ENCODE peak calls at places on chromosome 13, in five cellular contexts. V, X, H, P and A are unnamed samples.

GRCh38 chr13:51804295-51805172 is 571 bp upstream of the DHRS12 start:
- DNase-seq in V (peak; percentile 50), X (no peak), P (no peak), H (peak; percentile 47), A (no peak)

GRCh38 chr13:40597735-40598365 is 68.6 kb downstream of the FOXO1 start:
- DNase-seq in V (no peak), P (no peak), H (no peak), X (peak; percentile 62), A (no peak)

GRCh38 chr13:102291587-102292218 is 110.1 kb downstream of the FGF14 start:
- DNase-seq in X (no peak), V (no peak), H (no peak), P (no peak), A (no peak)

GRCh38 chr13:48210178-48210577 is 22.8 kb upstream of the ITM2B start:
- DNase-seq in X (no peak), V (no peak), H (no peak), P (no peak), A (no peak)

GRCh38 chr13:26095338-26095737 is 43.5 kb upstream of the SHISA2 start:
- DNase-seq in V (no peak), P (no peak), H (no peak), X (no peak), A (no peak)

GRCh38 chr13:101868585-101869469 is 416.4 kb downstream of the ITGBL1 start:
- DNase-seq in V (peak; percentile 19), X (no peak), H (no peak), P (no peak), A (no peak)

GRCh38 chr13:46165485-46166220 is 16.3 kb downstream of the LCP1 start:
- DNase-seq in H (no peak), V (no peak), P (no peak), X (no peak), A (no peak)

GRCh38 chr13:23790591-23791170 is 98.5 kb downstream of the MIPEP start:
- DNase-seq in H (no peak), P (no peak), V (no peak), X (no peak), A (no peak)

GRCh38 chr13:99158846-99159245 is 41.8 kb upstream of the UBAC2 start:
- DNase-seq in H (no peak), P (no peak), X (no peak), V (no peak), A (no peak)

GRCh38 chr13:74129500-74130144 is 4.6 kb downstream of the KLF12 start:
- DNase-seq in X (no peak), H (peak; percentile 26), P (no peak), V (peak; percentile 12), A (no peak)

GRCh38 chr13:30105381-30105780 is 202.0 kb downstream of the KATNAL1 start:
- DNase-seq in V (no peak), P (no peak), X (peak; percentile 60), H (no peak), A (no peak)

GRCh38 chr13:100305398-100305797 is 216.5 kb downstream of the PCCA start:
- DNase-seq in X (no peak), P (no peak), V (no peak), H (no peak), A (no peak)

GRCh38 chr13:91014696-91015095 is 332.8 kb upstream of the MIR17HG start:
- DNase-seq in V (no peak), X (no peak), H (no peak), P (no peak), A (no peak)

GRCh38 chr13:64073203-64073602 is 2657.6 kb upstream of the PCDH20 start:
- DNase-seq in H (no peak), X (no peak), P (no peak), V (no peak), A (no peak)
- H3K27ac ChIP-seq in H (no peak overlapping the region), X (no peak overlapping the region), P (no peak overlapping the region), V (no peak overlapping the region), A (no peak overlapping the region)

DNA sequence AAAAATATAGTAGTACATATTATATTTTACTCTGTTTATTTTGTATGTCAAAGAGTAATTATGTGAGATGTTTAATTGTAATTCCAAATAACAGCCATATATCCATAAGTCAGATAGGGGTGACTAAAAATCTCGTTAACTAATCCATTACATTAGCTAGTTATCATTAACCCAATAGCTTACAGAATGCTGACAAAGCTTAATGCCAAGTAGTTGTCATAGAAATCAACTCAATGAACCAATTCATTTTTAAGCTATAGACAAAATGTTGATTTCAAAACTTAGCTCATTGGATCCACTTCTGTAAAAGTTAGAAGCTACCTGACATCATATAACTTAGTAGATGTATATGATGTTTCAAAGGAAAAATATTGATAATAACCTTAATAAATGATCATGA is 206.7 kb upstream of the SLITRK1 start:
- DNase-seq in P (no peak), V (no peak), X (no peak), H (no peak), A (no peak)
- H3K4me1 ChIP-seq in P (no peaks in the 10 kb centered on the region), V (no peaks in the 10 kb centered on the region), X (no peaks in the 10 kb centered on the region), H (no peaks in the 10 kb centered on the region), A (no peaks in the 10 kb centered on the region)

GRCh38 chr13:19268331-19268730 is 86.7 kb upstream of the TUBA3C start:
- DNase-seq in P (no peak), X (no peak), H (no peak), V (no peak), A (no peak)

GRCh38 chr13:19266979-19267378 is 85.4 kb upstream of the TUBA3C start:
- DNase-seq in H (no peak), V (no peak), X (no peak), P (no peak), A (no peak)

GRCh38 chr13:19264711-19265110 is 83.1 kb upstream of the TUBA3C start:
- DNase-seq in H (no peak), X (no peak), P (no peak), V (no peak), A (no peak)

GRCh38 chr13:19267746-19268145 is 86.1 kb upstream of the TUBA3C start:
- DNase-seq in H (no peak), P (no peak), V (no peak), X (no peak), A (no peak)
- H3K9me3 ChIP-seq in H (no peaks in the 10 kb centered on the region), P (peaks cover 2% of the 10 kb centered on the region), V (no peaks in the 10 kb centered on the region), X (no peaks in the 10 kb centered on the region), A (no peaks in the 10 kb centered on the region)

DNA sequence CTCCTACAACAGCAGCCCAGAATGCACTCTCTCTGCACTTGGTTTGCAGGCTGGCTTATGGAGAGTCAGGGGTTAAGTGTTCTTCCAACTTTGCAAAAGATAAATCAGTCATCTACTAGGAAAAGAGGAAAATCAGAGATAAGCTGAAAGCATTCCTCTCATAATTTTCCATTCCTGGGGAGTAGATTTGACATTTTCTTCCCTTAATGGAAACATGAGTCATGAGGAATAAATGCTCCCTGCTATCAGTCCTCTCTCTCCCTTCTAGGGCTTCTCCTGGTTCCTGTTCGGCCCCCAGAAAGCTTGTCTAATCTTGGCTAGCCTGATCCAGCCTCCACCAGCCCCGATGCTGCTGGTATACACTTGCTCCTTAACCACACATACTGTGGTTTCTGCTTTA is 28.4 kb upstream of the ENOX1 start:
- DNase-seq in H (no peak), X (no peak), V (peak; percentile 30), P (no peak), A (no peak)
- H3K27ac ChIP-seq in H (no peak overlapping the region), X (no peak overlapping the region), V (no peak overlapping the region), P (no peak overlapping the region), A (no peak overlapping the region)